ENCODE peak calls at places on chromosomes 4 and X, in six cellular contexts. One of them, this sample, is unnamed. For H3K9me3, the result is how much of the 10 kb centered on the place peaks cover.

GRCh38 chr4:109041463-109041862 is 261.0 kb downstream of the COL25A1 start:
- DNase-seq in K562: no peak
- DNase-seq in HCT116: no peak
- DNase-seq in H1: no peak
- DNase-seq in endothelial cell of umbilical vein: no peak
- DNase-seq in SK-N-SH: no peak
- DNase-seq in this sample: no peak

GRCh38 chr4:111556141-111556781 is 589.0 kb upstream of the FAM241A start:
- DNase-seq in H1: no peak
- DNase-seq in SK-N-SH: no peak
- DNase-seq in K562: no peak
- DNase-seq in endothelial cell of umbilical vein: no peak
- DNase-seq in HCT116: no peak
- DNase-seq in this sample: no peak

GRCh38 chr4:105182211-105182610 is 35.5 kb downstream of the TET2 start:
- DNase-seq in SK-N-SH: no peak
- DNase-seq in K562: no peak
- DNase-seq in endothelial cell of umbilical vein: no peak
- DNase-seq in H1: no peak
- DNase-seq in HCT116: no peak
- DNase-seq in this sample: no peak

GRCh38 chr4:72302981-72303704 is 265.9 kb downstream of the ADAMTS3 start:
- DNase-seq in K562: peak
- DNase-seq in endothelial cell of umbilical vein: peak
- DNase-seq in HCT116: peak
- DNase-seq in H1: peak
- DNase-seq in SK-N-SH: peak
- DNase-seq in this sample: peak

GRCh38 chr4:68592673-68593072 is 16.6 kb upstream of the UGT2B17 start:
- DNase-seq in SK-N-SH: no peak
- DNase-seq in K562: no peak
- DNase-seq in endothelial cell of umbilical vein: no peak
- DNase-seq in H1: no peak
- DNase-seq in HCT116: no peak
- DNase-seq in this sample: no peak

GRCh38 chr4:56200275-56200674 is 187.0 kb downstream of the AASDH start:
- DNase-seq in K562: no peak
- DNase-seq in HCT116: no peak
- DNase-seq in H1: no peak
- DNase-seq in endothelial cell of umbilical vein: no peak
- DNase-seq in SK-N-SH: no peak
- DNase-seq in this sample: no peak

GRCh38 chrX:38277802-38278201 is 49.5 kb downstream of the RPGR start:
- DNase-seq in endothelial cell of umbilical vein: no peak
- DNase-seq in K562: no peak
- DNase-seq in HCT116: no peak
- DNase-seq in H1: no peak
- DNase-seq in SK-N-SH: no peak
- DNase-seq in this sample: no peak

GRCh38 chr4:165440415-165440882 is 61.6 kb downstream of the CPE start:
- DNase-seq in HCT116: peak
- DNase-seq in endothelial cell of umbilical vein: peak
- DNase-seq in H1: no peak
- DNase-seq in K562: no peak
- DNase-seq in SK-N-SH: peak
- DNase-seq in this sample: peak

GRCh38 chrX:102063445-102064074 is 61.9 kb upstream of the TCEAL2 start:
- DNase-seq in H1: no peak
- DNase-seq in K562: peak
- DNase-seq in endothelial cell of umbilical vein: no peak
- DNase-seq in SK-N-SH: no peak
- DNase-seq in HCT116: no peak
- DNase-seq in this sample: no peak

GRCh38 chr4:33381806-33382205 is 2661.6 kb downstream of the PCDH7 start:
- DNase-seq in HCT116: no peak
- DNase-seq in K562: no peak
- DNase-seq in SK-N-SH: no peak
- DNase-seq in H1: no peak
- DNase-seq in endothelial cell of umbilical vein: no peak
- DNase-seq in this sample: no peak

GRCh38 chr4:183544109-183544508 is 39.3 kb downstream of the ING2 start:
- DNase-seq in H1: no peak
- DNase-seq in SK-N-SH: no peak
- DNase-seq in K562: no peak
- DNase-seq in HCT116: no peak
- DNase-seq in endothelial cell of umbilical vein: no peak
- DNase-seq in this sample: no peak

GRCh38 chr4:105555409-105555808 is 3.0 kb downstream of the ARHGEF38 start:
- DNase-seq in endothelial cell of umbilical vein: no peak
- DNase-seq in HCT116: no peak
- DNase-seq in K562: no peak
- DNase-seq in SK-N-SH: no peak
- DNase-seq in H1: peak
- DNase-seq in this sample: no peak

GRCh38 chr4:122783301-122784215 is 43.1 kb upstream of the FGF2 start:
- DNase-seq in K562: no peak
- DNase-seq in SK-N-SH: no peak
- DNase-seq in HCT116: peak
- DNase-seq in H1: peak
- DNase-seq in endothelial cell of umbilical vein: peak
- DNase-seq in this sample: no peak

DNA sequence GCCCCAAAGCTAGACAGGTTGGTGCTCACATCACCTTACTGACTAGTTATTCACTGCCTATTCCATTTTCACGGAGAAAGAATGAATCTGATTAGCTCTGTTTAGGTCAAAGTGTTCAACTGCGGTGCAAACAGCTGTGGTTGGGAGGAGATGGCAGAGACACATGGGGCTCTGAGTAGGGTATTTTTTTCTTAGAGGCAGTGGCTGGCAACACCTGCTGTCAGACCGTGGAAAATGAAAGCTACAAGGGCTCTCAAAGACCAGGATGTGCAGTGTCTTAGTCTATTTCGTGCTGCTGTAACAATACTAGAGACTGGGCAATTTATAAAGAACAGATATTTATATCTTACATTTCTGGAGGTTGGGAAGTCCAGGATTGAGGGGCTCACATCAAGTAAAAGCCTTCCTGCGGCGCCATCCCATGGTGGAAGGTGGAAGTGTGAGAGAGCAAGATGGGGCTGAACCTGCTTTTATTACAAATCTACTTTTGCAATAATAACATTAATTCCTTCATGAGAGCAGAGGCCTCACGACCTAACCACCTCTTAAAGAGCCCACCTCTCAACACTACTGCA is 10.6 kb downstream of the NYX start:
- DNase-seq in HCT116: no peak
- DNase-seq in endothelial cell of umbilical vein: no peak
- DNase-seq in H1: peak
- DNase-seq in K562: peak
- DNase-seq in SK-N-SH: no peak
- DNase-seq in this sample: no peak
- H3K9ac ChIP-seq in HCT116: no peak
- H3K9ac ChIP-seq in endothelial cell of umbilical vein: no peak
- H3K9ac ChIP-seq in H1: no peak
- H3K9ac ChIP-seq in K562: no peak
- H3K9ac ChIP-seq in SK-N-SH: no peak
- H3K9ac ChIP-seq in this sample: no peak

DNA sequence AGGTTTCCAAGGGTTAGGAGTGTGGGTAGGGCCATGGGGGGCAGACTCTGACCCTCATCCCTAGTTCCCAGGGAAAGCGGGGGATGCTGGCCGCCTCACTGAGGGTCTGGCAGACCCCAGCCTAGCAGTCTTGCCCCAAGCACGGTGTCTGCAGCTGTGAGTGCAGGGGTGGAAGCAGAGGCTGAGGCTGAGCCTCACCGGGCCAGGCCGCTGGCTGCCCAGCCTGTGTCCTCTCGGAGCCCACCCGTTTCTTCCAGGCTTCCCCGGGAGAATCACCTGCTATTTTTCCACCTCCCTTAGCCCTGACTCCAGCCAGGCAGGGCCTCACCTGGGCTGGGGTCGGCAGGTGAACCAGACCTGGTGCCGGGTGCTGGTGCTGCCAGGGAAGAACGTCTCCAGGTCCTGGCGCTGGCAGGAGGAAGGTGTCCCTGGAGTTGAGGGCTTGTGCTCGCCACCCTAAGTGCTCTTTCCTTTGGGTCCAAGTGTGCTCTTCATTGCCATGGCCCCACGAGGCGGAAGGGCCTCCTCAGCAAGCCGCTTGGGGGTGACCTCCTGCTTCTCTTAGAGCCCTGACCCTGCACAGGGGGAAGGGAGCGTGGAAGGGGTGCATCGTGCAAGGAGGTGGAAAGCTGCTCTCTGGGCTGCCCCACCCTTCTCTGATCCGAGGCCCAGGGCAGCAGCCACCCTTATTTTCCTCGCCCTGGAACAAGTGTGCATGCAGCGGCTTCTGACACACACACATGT is 112.8 kb downstream of the FAM53A start:
- DNase-seq in K562: no peak
- DNase-seq in SK-N-SH: no peak
- DNase-seq in endothelial cell of umbilical vein: no peak
- DNase-seq in HCT116: no peak
- DNase-seq in H1: no peak
- DNase-seq in this sample: no peak
- H3K9me3 ChIP-seq in K562: under half
- H3K9me3 ChIP-seq in SK-N-SH: under half
- H3K9me3 ChIP-seq in endothelial cell of umbilical vein: under half
- H3K9me3 ChIP-seq in HCT116: under half
- H3K9me3 ChIP-seq in H1: under half
- H3K9me3 ChIP-seq in this sample: under half

GRCh38 chr4:3340703-3341088 is 47.9 kb downstream of the RGS12 start:
- DNase-seq in endothelial cell of umbilical vein: no peak
- DNase-seq in SK-N-SH: no peak
- DNase-seq in H1: no peak
- DNase-seq in HCT116: no peak
- DNase-seq in K562: no peak
- DNase-seq in this sample: no peak
- TF ChIP-seq POLR2AphosphoS5 in endothelial cell of umbilical vein: no peak
- TF ChIP-seq POLR2AphosphoS5 in SK-N-SH: no peak
- TF ChIP-seq POLR2AphosphoS5 in H1: no peak
- TF ChIP-seq POLR2AphosphoS5 in HCT116: no peak
- TF ChIP-seq POLR2AphosphoS5 in K562: no peak
- TF ChIP-seq POLR2AphosphoS5 in this sample: no peak

GRCh38 chrX:98523026-98523425 is 1639.3 kb downstream of the RPA4 start:
- DNase-seq in K562: no peak
- DNase-seq in SK-N-SH: no peak
- DNase-seq in HCT116: no peak
- DNase-seq in endothelial cell of umbilical vein: no peak
- DNase-seq in H1: no peak
- DNase-seq in this sample: no peak
- H3K9ac ChIP-seq in K562: no peak
- H3K9ac ChIP-seq in SK-N-SH: no peak
- H3K9ac ChIP-seq in HCT116: no peak
- H3K9ac ChIP-seq in endothelial cell of umbilical vein: no peak
- H3K9ac ChIP-seq in H1: no peak
- H3K9ac ChIP-seq in this sample: no peak

GRCh38 chrX:701673-702072 is 71.1 kb downstream of the SHOX start:
- DNase-seq in H1: no peak
- DNase-seq in HCT116: no peak
- DNase-seq in K562: no peak
- DNase-seq in endothelial cell of umbilical vein: no peak
- DNase-seq in SK-N-SH: no peak
- DNase-seq in this sample: no peak
- H3K9me3 ChIP-seq in H1: under half
- H3K9me3 ChIP-seq in HCT116: under half
- H3K9me3 ChIP-seq in K562: under half
- H3K9me3 ChIP-seq in endothelial cell of umbilical vein: under half
- H3K9me3 ChIP-seq in SK-N-SH: under half
- H3K9me3 ChIP-seq in this sample: under half